ENCODE peak calls at places on chromosomes 11 and 22, in ten cellular contexts. Q is IMR-90, N is HCT116, L is esophagus muscularis mucosa, B is tibial nerve, P is Peyer's patch, G is spleen, W is upper lobe of left lung, E is A549, K is breast epithelium. O is an unnamed sample.

GRCh38 chr11:61647529-61647928 is 32.7 kb upstream of the DAGLA start:
- DNase-seq in Q (no peak), N (no peak), L (no peak), B (no peak), P (no peak), G (no peak), W (no peak), E (no peak), K (no peak), O (no peak)

GRCh38 chr11:132496341-132496740 is 1036.0 kb downstream of the OPCML start:
- DNase-seq in Q (no peak), N (no peak), L (no peak), B (no peak), P (no peak), G (no peak), W (no peak), E (no peak), K (no peak), O (no peak)

GRCh38 chr22:20038574-20038973 is 17.7 kb downstream of the TANGO2 start:
- DNase-seq in Q (no peak), N (no peak), L (no peak), B (no peak), P (no peak), G (no peak), W (no peak), E (no peak), K (no peak), O (no peak)

GRCh38 chr11:1377231-1377780 is 12.4 kb upstream of the BRSK2 start:
- DNase-seq in Q (no peak), N (no peak), L (no peak), B (no peak), P (no peak), G (no peak), W (no peak), E (no peak), K (no peak), O (peak; percentile 73)

GRCh38 chr22:31361743-31362142 is 15.6 kb upstream of the PATZ1 start:
- DNase-seq in Q (no peak), N (no peak), L (no peak), B (no peak), P (no peak), G (no peak), W (no peak), E (no peak), K (no peak), O (no peak)

GRCh38 chr11:72326151-72326842 is 82.3 kb upstream of the PHOX2A start:
- DNase-seq in Q (peak; percentile 73), N (no peak), L (no peak), B (no peak), P (no peak), G (no peak), W (no peak), E (no peak), K (no peak), O (no peak)

GRCh38 chr11:5234390-5234834 is at the start of gene HBD:
- DNase-seq in Q (peak; percentile 61), N (no peak), L (no peak), B (no peak), P (no peak), G (no peak), W (no peak), E (no peak), K (no peak), O (no peak)

GRCh38 chr22:46587492-46588278 is 32.5 kb upstream of the GRAMD4 start:
- DNase-seq in Q (no peak), N (no peak), L (no peak), B (no peak), P (peak; percentile 93), G (peak; percentile 96), W (no peak), E (no peak), K (no peak), O (no peak)

GRCh38 chr11:19441752-19442553 is 201.2 kb upstream of the E2F8 start:
- DNase-seq in Q (peak; percentile 98), N (peak; percentile 66), L (no peak), B (peak; percentile 70), P (no peak), G (no peak), W (peak; percentile 28), E (peak; percentile 88), K (no peak), O (no peak)

GRCh38 chr22:40401532-40401931 is 31.1 kb downstream of the SGSM3 start:
- DNase-seq in Q (no peak), N (no peak), L (no peak), B (no peak), P (peak; percentile 56), G (peak; percentile 79), W (no peak), E (no peak), K (no peak), O (no peak)

GRCh38 chr22:29820941-29821789 is 16.9 kb downstream of the ASCC2 start:
- DNase-seq in Q (peak; percentile 98), N (peak; percentile 49), L (no peak), B (peak; percentile 62), P (peak; percentile 93), G (no peak), W (peak; percentile 97), E (peak; percentile 46), K (peak; percentile 77), O (peak; percentile 82)

GRCh38 chr11:128409476-128409875 is 177.9 kb downstream of the ETS1 start:
- DNase-seq in Q (peak; percentile 94), N (no peak), L (peak; percentile 21), B (no peak), P (no peak), G (no peak), W (no peak), E (no peak), K (no peak), O (no peak)

GRCh38 chr11:126434950-126435335 is 79.5 kb downstream of the ST3GAL4 start:
- DNase-seq in Q (no peak), N (no peak), L (no peak), B (no peak), P (no peak), G (no peak), W (no peak), E (no peak), K (no peak), O (no peak)

GRCh38 chr11:46675288-46675851 is 25.0 kb downstream of the ARHGAP1 start:
- DNase-seq in Q (peak; percentile 72), N (no peak), L (peak; percentile 93), B (peak; percentile 88), P (peak; percentile 70), G (peak; percentile 68), W (peak; percentile 75), E (peak; percentile 52), K (peak; percentile 46), O (peak; percentile 78)
- TF ChIP-seq CTCF in Q (no peak), N (no peak), L (peak; percentile 2), B (peak; percentile 16), P (no peak), G (no peak), W (no peak), E (no peak), K (peak; percentile 21), O (no peak)

DNA sequence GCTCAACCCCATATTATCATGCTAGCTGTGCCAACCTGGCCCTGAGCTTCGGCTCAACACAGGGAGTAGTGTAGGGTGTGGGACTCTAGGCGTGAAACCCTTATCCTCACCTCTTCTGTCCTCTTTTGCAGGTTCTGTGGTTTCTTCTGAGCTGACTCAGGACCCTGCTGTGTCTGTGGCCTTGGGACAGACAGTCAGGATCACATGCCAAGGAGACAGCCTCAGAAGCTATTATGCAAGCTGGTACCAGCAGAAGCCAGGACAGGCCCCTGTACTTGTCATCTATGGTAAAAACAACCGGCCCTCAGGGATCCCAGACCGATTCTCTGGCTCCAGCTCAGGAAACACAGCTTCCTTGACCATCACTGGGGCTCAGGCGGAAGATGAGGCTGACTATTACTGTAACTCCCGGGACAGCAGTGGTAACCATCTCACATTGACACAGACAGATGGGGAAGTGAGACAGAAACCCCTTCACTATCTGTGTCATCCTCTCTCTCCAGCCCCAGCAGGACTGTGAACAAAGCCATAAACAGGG is 76.4 kb downstream of the GGTLC2 start:
- DNase-seq in Q (no peak), N (no peak), L (peak; percentile 77), B (no peak), P (peak; percentile 63), G (no peak), W (peak; percentile 48), E (no peak), K (no peak), O (no peak)
- TF ChIP-seq POLR2A in Q (no peak), N (no peak), L (no peak), B (no peak), P (no peak), G (no peak), W (no peak), E (no peak), K (no peak), O (no peak)

DNA sequence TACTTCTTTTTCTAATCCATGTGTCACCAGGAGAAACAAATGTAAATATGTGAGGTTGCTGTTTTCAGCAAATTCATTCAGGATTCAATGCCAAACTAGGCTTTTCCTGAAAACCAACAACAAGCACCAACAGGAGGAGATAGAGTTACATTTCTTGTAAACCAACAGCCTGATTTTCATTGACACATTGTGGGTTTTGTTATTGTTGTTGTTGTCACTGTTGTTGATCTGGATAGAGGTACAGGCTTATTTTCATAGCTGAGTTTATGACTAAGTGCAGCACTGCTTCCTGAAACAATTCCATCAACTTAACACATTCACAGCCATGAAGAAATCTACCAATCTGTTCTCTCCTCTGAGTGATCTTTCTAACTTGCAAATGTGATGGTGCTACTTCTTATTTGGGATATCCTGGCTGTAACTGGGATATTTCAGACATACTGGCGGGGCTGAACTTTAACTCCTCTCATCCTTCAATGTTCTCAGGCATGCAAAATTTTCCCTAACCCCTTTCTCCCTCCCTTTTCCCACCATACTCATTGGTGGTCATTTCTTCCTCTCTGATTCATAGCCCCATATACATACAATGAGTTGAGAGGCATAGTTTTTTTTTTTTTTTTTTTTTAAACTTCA is 65.5 kb downstream of the ME3 start:
- DNase-seq in Q (peak; percentile 60), N (no peak), L (no peak), B (no peak), P (no peak), G (no peak), W (no peak), E (no peak), K (no peak), O (no peak)
- TF ChIP-seq CTCF in Q (no peak), N (no peak), L (no peak), B (no peak), P (no peak), G (no peak), W (no peak), E (peak; percentile 11), K (no peak), O (no peak)

DNA sequence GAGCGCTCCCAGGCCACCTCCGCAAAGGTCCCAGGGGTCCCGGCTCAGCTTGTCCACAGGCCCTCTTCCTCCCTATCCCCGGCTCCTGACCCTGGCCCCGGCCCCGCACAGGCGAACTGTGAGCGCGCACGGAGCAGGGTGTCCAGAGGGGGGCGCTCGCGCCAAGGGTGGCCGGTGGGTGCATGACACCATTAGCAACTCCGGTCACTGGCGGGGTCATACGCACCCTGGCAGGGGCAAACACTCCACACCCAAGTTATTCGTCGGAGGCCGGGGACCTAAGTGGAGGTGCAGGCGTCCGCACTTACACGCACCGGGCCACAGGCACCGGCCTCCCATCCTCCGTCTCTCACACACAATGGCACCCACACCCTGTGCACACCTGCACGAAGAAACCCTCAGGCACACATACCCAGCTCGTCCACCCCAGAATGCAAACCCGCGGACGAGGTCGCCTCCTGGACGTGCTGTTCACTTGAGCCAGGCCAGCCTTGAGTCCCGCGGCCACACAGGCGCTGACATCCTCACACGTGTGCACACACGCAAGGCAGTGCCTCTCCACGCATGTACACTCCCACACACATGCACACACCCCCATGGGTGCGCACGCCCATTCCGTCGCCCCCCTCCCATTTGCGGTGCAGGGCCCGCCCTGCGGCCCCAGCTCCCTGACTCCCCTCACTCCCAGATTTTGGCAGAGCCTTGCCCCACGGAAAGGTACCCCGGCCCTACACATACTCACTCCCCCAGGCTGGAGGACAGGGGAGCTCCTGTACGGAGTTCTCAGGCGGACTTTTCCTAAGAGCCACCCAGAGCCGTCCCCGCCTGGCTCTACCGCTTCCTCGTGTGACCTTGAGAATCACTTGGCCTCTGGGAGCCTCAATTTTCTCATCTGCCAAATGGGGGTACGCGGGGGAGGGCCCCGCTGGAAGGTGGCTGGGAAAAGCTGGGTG is at the start of gene RASGRP2:
- DNase-seq in Q (no peak), N (no peak), L (no peak), B (peak; percentile 68), P (peak; percentile 95), G (peak; percentile 99), W (peak; percentile 90), E (peak; percentile 75), K (peak; percentile 53), O (peak; percentile 90)
- TF ChIP-seq POLR2A in Q (no peak), N (no peak), L (no peak), B (no peak), P (no peak), G (no peak), W (no peak), E (no peak), K (no peak), O (no peak)